ENCODE peak calls at places on chromosomes 11 and 22, in eight cellular contexts. S is colonic mucosa, W is left ventricle myocardium inferior, Q is heart left ventricle, M is right lobe of liver, O is body of pancreas, T is neural progenitor cell, H is cardiac muscle cell. R is an unnamed sample.

GRCh38 chr11:128342511-128343133 is 244.7 kb downstream of the ETS1 start:
- DNase-seq in T (no peak), M (no peak), W (peak; percentile 38), S (peak; percentile 38), Q (peak; percentile 81), O (no peak), H (peak; percentile 65), R (peak; percentile 93)

GRCh38 chr11:952406-953385 is 27.0 kb downstream of the AP2A2 start:
- DNase-seq in M (peak; percentile 84), O (peak; percentile 77), S (peak; percentile 86), W (no peak), T (peak; percentile 45), Q (no peak), H (peak; percentile 63), R (no peak)

GRCh38 chr11:64230209-64230984 is at the start of gene DNAJC4:
- DNase-seq in W (peak; percentile 93), M (peak; percentile 94), T (peak; percentile 98), S (peak; percentile 96), Q (peak; percentile 94), O (peak; percentile 93), H (peak; percentile 90), R (peak; percentile 81)

GRCh38 chr11:25943777-25944661 is 387.9 kb upstream of the ANO3 start:
- DNase-seq in O (no peak), Q (no peak), H (no peak), S (peak; percentile 31), M (no peak), W (no peak), T (peak; percentile 21), R (no peak)

GRCh38 chr11:129374081-129374992 is 1.3 kb upstream of the BARX2 start:
- DNase-seq in Q (no peak), W (no peak), S (peak; percentile 45), H (no peak), M (no peak), O (peak; percentile 26), T (peak; percentile 58), R (no peak)

GRCh38 chr11:33828604-33829429 is 54.5 kb upstream of the FBXO3 start:
- DNase-seq in T (peak; percentile 52), Q (no peak), H (no peak), M (no peak), S (no peak), O (peak; percentile 16), W (no peak), R (no peak)

GRCh38 chr11:38646382-38646781 is 2048.3 kb upstream of the RAG2 start:
- DNase-seq in S (no peak), O (no peak), W (peak; percentile 23), M (no peak), T (no peak), Q (peak; percentile 50), H (no peak), R (no peak)

GRCh38 chr11:66950113-66950535 is 8.1 kb downstream of the PC start:
- DNase-seq in T (no peak), Q (no peak), M (peak; percentile 69), H (peak; percentile 63), W (no peak), S (peak; percentile 52), O (peak; percentile 44), R (peak; percentile 81)

GRCh38 chr22:43118953-43119458 is 8.5 kb downstream of the BIK start:
- DNase-seq in H (peak; percentile 29), M (no peak), O (no peak), S (peak; percentile 62), W (no peak), Q (no peak), T (no peak), R (no peak)

GRCh38 chr11:19679952-19680823 is 32.4 kb upstream of the NAV2 start:
- DNase-seq in M (peak; percentile 61), H (peak; percentile 97), S (peak; percentile 66), Q (peak; percentile 94), O (peak; percentile 47), W (peak; percentile 82), T (peak; percentile 44), R (peak; percentile 96)

GRCh38 chr11:17188675-17189074 is 19.1 kb downstream of the PIK3C2A start:
- DNase-seq in W (no peak), T (peak; percentile 23), H (no peak), O (no peak), M (no peak), Q (no peak), S (no peak), R (no peak)

GRCh38 chr22:24503137-24503850 is 8.2 kb downstream of the UPB1 start:
- DNase-seq in O (peak; percentile 38), Q (peak; percentile 67), H (peak; percentile 71), W (peak; percentile 65), S (peak; percentile 52), T (peak; percentile 66), M (no peak), R (peak; percentile 38)

GRCh38 chr22:28141614-28142013 is 222.6 kb upstream of the PITPNB start:
- DNase-seq in W (no peak), M (no peak), H (peak; percentile 74), O (no peak), Q (no peak), T (no peak), S (no peak), R (peak; percentile 31)

DNA sequence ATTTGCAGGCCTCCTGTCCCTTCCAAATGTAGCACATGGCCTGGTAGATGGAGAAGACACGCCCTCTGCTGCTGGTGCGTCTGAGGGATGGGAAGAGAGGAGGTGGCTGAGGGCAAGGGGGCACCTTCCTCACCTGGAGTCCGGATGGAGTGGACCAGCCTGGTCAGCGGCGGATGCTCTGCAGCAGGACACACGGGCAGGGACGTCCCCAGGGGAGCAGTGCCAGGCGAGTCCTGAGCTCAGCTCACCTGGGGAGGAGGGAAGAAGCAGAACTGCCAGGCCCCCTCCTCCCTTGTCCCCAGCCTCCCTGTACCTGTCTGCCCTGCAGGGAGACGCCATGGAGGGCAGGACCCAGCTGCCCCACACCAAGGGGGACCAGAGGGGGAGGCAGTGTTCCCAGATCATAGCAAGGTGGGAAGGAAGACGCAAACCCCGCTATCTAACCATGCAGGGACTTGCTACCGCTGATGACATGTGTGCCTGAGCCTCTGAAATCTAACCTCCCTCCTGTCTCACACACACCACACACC is 1495.9 kb downstream of the BRD1 start:
- DNase-seq in S (no peak), W (no peak), O (no peak), H (no peak), M (no peak), Q (no peak), T (no peak), R (no peak)
- TF ChIP-seq CTCF in S (no peak), W (no peak), O (no peak), H (no peak), M (no peak), Q (no peak), T (no peak), R (no peak)

DNA sequence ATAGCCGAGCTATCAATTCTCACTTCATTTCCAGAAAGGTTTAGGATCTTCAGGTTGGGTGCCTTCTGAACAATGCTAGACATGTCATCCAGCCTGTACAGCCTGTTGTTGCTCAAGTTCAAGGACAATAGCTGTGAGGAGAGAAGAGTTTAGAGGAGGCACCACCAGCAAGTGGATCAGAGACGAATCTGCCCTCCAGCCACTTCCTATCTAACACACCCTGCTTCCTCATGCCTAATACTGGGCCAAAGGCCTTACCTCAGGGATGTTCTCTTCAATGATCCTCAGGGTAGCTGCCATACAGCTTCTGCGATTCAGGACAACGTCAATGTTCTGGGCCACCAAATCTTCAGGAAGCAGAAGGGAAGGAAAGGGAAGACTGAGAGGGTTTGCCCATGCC is 4.2 kb downstream of the NXF1 start:
- DNase-seq in S (no peak), Q (no peak), O (no peak), H (no peak), W (no peak), T (no peak), M (no peak), R (no peak)
- H3K36me3 ChIP-seq in S (peaks cover 18% of the 10 kb centered on the region), Q (peaks cover 79% of the 10 kb centered on the region), O (peaks cover 6% of the 10 kb centered on the region), H (peaks cover 59% of the 10 kb centered on the region), W (peaks cover 79% of the 10 kb centered on the region), T (no peaks in the 10 kb centered on the region), M (peaks cover 37% of the 10 kb centered on the region), R (peaks cover 51% of the 10 kb centered on the region)

DNA sequence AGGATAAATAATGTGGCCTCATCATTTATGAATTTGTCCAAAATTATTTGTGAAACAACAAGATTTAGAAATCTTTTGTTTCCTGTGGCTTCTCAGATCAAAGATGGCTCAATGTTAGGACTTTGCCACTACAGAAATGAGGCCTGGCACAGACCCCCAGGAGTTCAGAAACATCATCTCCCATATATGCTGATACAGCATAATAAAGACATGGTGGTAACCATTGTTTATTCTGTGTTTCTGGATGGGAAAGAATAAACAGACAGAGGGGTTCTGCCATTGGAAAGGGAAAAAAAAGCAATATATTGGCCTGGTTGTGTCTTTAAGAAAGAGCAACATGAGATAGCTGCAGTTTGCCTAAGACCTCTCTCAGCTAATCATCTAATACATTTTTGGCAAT is 6.9 kb downstream of the OR5AN1 start:
- DNase-seq in T (no peak), O (no peak), S (no peak), W (no peak), M (no peak), Q (no peak), H (no peak), R (no peak)
- H3K27me3 ChIP-seq in T (no peaks in the 10 kb centered on the region), O (no peaks in the 10 kb centered on the region), S (no peaks in the 10 kb centered on the region), W (no peaks in the 10 kb centered on the region), M (no peaks in the 10 kb centered on the region), Q (no peaks in the 10 kb centered on the region), H (no peaks in the 10 kb centered on the region), R (no peaks in the 10 kb centered on the region)

DNA sequence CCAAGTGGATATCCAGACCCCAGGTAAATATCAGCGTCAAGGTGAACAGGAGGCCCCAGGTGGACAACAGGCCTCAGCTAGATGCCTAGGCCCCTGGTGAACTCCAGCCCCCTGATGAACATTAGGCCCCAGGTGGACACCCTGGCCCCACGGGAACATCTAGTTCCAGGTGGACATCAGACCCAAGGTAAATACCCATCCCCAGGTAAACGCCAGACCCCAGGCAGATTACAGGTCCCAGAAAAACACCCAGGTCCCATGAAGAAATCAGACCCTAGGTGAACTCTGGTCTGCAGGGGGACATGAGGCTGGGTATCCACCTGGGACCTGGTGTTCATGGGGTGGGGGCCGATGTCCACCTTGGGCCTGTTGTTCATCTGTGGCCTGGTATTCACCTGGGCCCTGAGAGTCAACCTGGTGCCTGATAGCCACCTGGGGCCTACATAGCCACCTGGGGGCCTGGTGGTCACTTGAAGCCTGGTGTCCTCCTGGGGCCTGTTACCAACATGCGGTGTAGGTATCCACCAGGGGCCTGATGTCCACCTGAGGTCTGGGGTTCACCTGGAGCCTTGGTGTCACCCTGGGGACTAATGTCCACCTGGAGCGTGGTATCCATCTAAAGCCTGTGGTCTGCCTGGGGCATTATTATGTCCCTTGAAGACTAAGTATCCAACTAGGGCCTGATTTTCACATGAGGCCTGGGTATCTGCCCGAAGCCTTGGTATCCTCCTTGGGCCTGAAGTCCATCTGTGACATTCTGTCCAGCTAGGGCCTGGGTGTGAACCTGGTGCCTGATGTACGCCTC is 56.8 kb upstream of the SEPTIN5 start:
- DNase-seq in T (no peak), S (no peak), W (no peak), O (no peak), M (no peak), H (no peak), Q (no peak), R (no peak)
- TF ChIP-seq CTCF in T (no peak), S (no peak), W (no peak), O (no peak), M (no peak), H (no peak), Q (no peak), R (no peak)

GRCh38 chr11:121596195-121597145 is 143.7 kb upstream of the SORL1-AS1 start:
- DNase-seq in T (no peak), Q (no peak), H (no peak), W (no peak), M (no peak), S (no peak), O (no peak), R (peak; percentile 52)
- H3K36me3 ChIP-seq in T (peaks cover 9% of the 10 kb centered on the region), Q (no peaks in the 10 kb centered on the region), H (peaks cover 2% of the 10 kb centered on the region), W (no peaks in the 10 kb centered on the region), M (peaks cover 6% of the 10 kb centered on the region), S (no peaks in the 10 kb centered on the region), O (no peaks in the 10 kb centered on the region), R (no peaks in the 10 kb centered on the region)

GRCh38 chr22:44665115-44665514 is 36.9 kb upstream of the PRR5 start:
- DNase-seq in M (no peak), W (peak; percentile 47), H (peak; percentile 60), O (no peak), Q (peak; percentile 67), S (no peak), T (peak; percentile 23), R (no peak)
- H3K27me3 ChIP-seq in M (no peaks in the 10 kb centered on the region), W (peaks cover 32% of the 10 kb centered on the region), H (peaks cover 5% of the 10 kb centered on the region), O (no peaks in the 10 kb centered on the region), Q (peaks cover 8% of the 10 kb centered on the region), S (peaks cover 21% of the 10 kb centered on the region), T (peaks cover 28% of the 10 kb centered on the region), R (peaks cover 19% of the 10 kb centered on the region)